ENCODE peak calls at places on chromosomes 11 and 22, in eight cellular contexts. J, R, H, P, O, I, S and E are unnamed samples.

GRCh38 chr11:99015634-99016454 is 4.9 kb upstream of the CNTN5 start:
- DNase-seq in R (peak; percentile 4), I (peak; percentile 53), O (no peak), J (no peak), S (peak; percentile 42), P (no peak), H (no peak), E (peak; percentile 39)

GRCh38 chr11:112590778-112591177 is 330.1 kb upstream of the PLET1 start:
- DNase-seq in H (no peak), S (no peak), I (peak; percentile 54), R (no peak), P (no peak), J (no peak), O (no peak), E (no peak)

GRCh38 chr11:36615829-36616228 is 17.8 kb upstream of the RAG2 start:
- DNase-seq in J (no peak), P (no peak), O (no peak), I (no peak), S (no peak), H (no peak), R (no peak), E (no peak)

GRCh38 chr11:45859661-45860140 is 12.4 kb downstream of the CRY2 start:
- DNase-seq in H (peak; percentile 96), O (peak; percentile 93), R (peak; percentile 99), P (peak; percentile 62), S (no peak), I (peak; percentile 99), J (peak; percentile 95), E (no peak)

GRCh38 chr22:49046546-49047305 is 780.9 kb downstream of the BRD1 start:
- DNase-seq in S (peak; percentile 68), J (peak; percentile 73), P (no peak), O (peak; percentile 42), R (no peak), H (no peak), I (no peak), E (peak; percentile 72)

GRCh38 chr11:131038597-131038996 is 122.3 kb upstream of the SNX19 start:
- DNase-seq in I (peak; percentile 53), J (no peak), P (no peak), H (no peak), R (no peak), O (no peak), S (no peak), E (no peak)

GRCh38 chr11:12677131-12677530 is 2.9 kb downstream of the TEAD1 start:
- DNase-seq in P (no peak), I (peak; percentile 35), R (no peak), S (no peak), J (no peak), H (no peak), O (no peak), E (no peak)

GRCh38 chr22:29683536-29683935 is 36.3 kb upstream of the CABP7 start:
- DNase-seq in S (no peak), I (no peak), O (no peak), J (no peak), P (no peak), R (no peak), H (no peak), E (no peak)

GRCh38 chr11:118056806-118057205 is 20.1 kb upstream of the TMPRSS4 start:
- DNase-seq in S (no peak), J (no peak), P (no peak), I (no peak), O (no peak), R (no peak), H (peak; percentile 15), E (no peak)

GRCh38 chr11:19680824-19681368 is 31.7 kb upstream of the NAV2 start:
- DNase-seq in P (no peak), O (no peak), J (no peak), H (no peak), S (no peak), I (peak; percentile 72), R (no peak), E (no peak)

GRCh38 chr11:78208257-78209165 is 19.8 kb downstream of the USP35 start:
- DNase-seq in R (no peak), O (no peak), H (no peak), I (peak; percentile 73), J (peak; percentile 2), P (no peak), S (no peak), E (no peak)

GRCh38 chr11:1812801-1813200 is 22.0 kb upstream of the SYT8 start:
- DNase-seq in S (no peak), O (no peak), J (no peak), R (no peak), P (no peak), I (no peak), H (no peak), E (no peak)

GRCh38 chr11:1817000-1817399 is 17.8 kb upstream of the SYT8 start:
- DNase-seq in R (no peak), S (no peak), O (no peak), P (no peak), I (no peak), J (no peak), H (no peak), E (no peak)

GRCh38 chr11:1815751-1816150 is 19.0 kb upstream of the SYT8 start:
- DNase-seq in I (no peak), S (no peak), H (no peak), R (no peak), P (no peak), J (no peak), O (no peak), E (no peak)

GRCh38 chr11:1815311-1815710 is 19.5 kb upstream of the SYT8 start:
- DNase-seq in R (no peak), P (no peak), J (no peak), I (no peak), H (no peak), S (no peak), O (no peak), E (no peak)

DNA sequence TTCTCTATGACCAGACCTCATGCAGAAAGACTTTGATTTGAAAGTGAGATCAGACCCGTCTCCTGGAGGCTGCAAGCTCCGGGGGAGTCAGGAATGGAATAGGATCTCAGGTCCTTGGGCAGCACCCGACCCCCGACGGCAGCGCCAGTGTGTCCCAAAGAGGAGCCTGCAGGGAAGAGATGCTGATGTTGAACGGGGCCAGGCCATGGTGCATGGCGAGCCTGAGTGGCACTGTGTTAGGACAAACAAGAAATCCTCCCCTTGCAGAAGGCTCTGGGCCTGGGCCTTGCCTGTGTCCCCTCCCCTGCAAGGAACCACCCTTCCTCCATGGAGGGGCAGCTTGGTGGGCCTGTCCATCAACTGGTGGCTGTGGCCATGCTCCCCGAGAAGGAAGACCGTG is 20.1 kb upstream of the SYT8 start:
- DNase-seq in R (no peak), O (no peak), S (no peak), H (no peak), I (no peak), J (no peak), P (no peak), E (no peak)
- H3K4me3 ChIP-seq in R (no peak overlapping the region), O (no peak overlapping the region), S (no peak overlapping the region), H (no peak overlapping the region), I (no peak overlapping the region), J (no peak overlapping the region), P (no peak overlapping the region), E (no peak overlapping the region)

GRCh38 chr22:27628341-27628740 is 173.2 kb downstream of the MN1 start:
- DNase-seq in I (no peak), P (no peak), O (no peak), H (no peak), R (no peak), S (no peak), J (no peak), E (no peak)
- H3K9me3 ChIP-seq in I (no peaks in the 10 kb centered on the region), P (no peaks in the 10 kb centered on the region), O (no peaks in the 10 kb centered on the region), H (no peaks in the 10 kb centered on the region), R (no peaks in the 10 kb centered on the region), S (peaks cover 3% of the 10 kb centered on the region), J (no peaks in the 10 kb centered on the region), E (no peaks in the 10 kb centered on the region)

DNA sequence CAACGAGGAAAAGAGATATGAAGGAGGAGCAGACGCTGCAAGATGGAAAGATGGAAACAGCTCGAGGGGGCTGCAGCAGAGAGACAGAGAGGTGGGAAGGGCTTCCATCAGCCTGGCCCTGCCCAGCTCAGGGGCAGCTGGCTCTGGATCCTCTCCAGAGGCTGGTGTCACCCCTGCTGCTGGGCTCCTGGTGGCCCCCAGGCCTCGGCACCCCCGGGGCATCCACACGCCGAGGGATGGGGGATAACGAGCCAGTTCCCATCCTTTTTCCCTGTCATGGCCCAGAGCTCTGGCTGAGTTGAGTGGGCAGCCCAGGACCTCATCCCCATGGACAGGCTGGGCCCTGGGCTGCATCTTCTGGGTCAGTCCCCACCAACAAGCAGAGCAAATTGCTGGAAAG is 102.3 kb downstream of the ST3GAL4 start:
- DNase-seq in J (no peak), O (no peak), S (no peak), R (no peak), I (no peak), P (no peak), H (no peak), E (no peak)
- H3K4me3 ChIP-seq in J (no peak overlapping the region), O (no peak overlapping the region), S (no peak overlapping the region), R (no peak overlapping the region), I (no peak overlapping the region), P (no peak overlapping the region), H (no peak overlapping the region), E (no peak overlapping the region)

GRCh38 chr11:109698237-109698636 is 276.2 kb downstream of the C11orf87 start:
- DNase-seq in H (no peak), J (no peak), I (no peak), O (no peak), R (no peak), P (no peak), S (no peak), E (no peak)
- H3K9me3 ChIP-seq in H (peaks cover 16% of the 10 kb centered on the region), J (peaks cover 9% of the 10 kb centered on the region), I (peaks cover 4% of the 10 kb centered on the region), O (peaks cover 41% of the 10 kb centered on the region), R (peaks cover 15% of the 10 kb centered on the region), P (peaks cover 26% of the 10 kb centered on the region), S (peaks cover 10% of the 10 kb centered on the region), E (no peaks in the 10 kb centered on the region)

GRCh38 chr11:128587415-128587814 is at the start of gene ETS1:
- DNase-seq in O (no peak), H (no peak), R (no peak), I (no peak), J (peak; percentile 74), P (no peak), S (no peak), E (no peak)
- H3K4me3 ChIP-seq in O (no peak within 1 kb of the TSS), H (peak within 1 kb of the TSS; percentile 43), R (peak within 1 kb of the TSS; percentile 33), I (no peak within 1 kb of the TSS), J (no peak within 1 kb of the TSS), P (peak within 1 kb of the TSS; percentile 58), S (no peak within 1 kb of the TSS), E (peak within 1 kb of the TSS; percentile 29)